ENCODE peak calls at places on chromosomes 3 and 15, in five cellular contexts. K is stomach, E is breast epithelium, I is upper lobe of left lung, U is suprapubic skin. L is an unnamed sample.

GRCh38 chr3:146326875-146327543 is 76.1 kb upstream of the PLSCR4 start:
- DNase-seq in E (no peak), I (no peak), K (peak), U (no peak), L (no peak)

GRCh38 chr3:37096292-37096691 is 78.1 kb downstream of the LRRFIP2 start:
- DNase-seq in I (no peak), K (no peak), U (no peak), E (no peak), L (no peak)

GRCh38 chr3:119582178-119582577 is 2.9 kb downstream of the ADPRH start:
- DNase-seq in I (no peak), E (no peak), U (no peak), K (no peak), L (no peak)

GRCh38 chr3:38853021-38853420 is 37.0 kb upstream of the SCN10A start:
- DNase-seq in I (no peak), E (no peak), K (no peak), U (no peak), L (no peak)

GRCh38 chr3:63230146-63230545 is 48.0 kb upstream of the SYNPR start:
- DNase-seq in K (no peak), I (no peak), E (no peak), U (no peak), L (no peak)

GRCh38 chr3:10185804-10186762 is 21.4 kb downstream of the IRAK2 start:
- DNase-seq in K (no peak), E (no peak), I (no peak), U (no peak), L (no peak)

GRCh38 chr3:195077611-195078540 is 193.1 kb downstream of the XXYLT1 start:
- DNase-seq in K (no peak), U (no peak), I (no peak), E (no peak), L (peak)

GRCh38 chr15:31326729-31327673 is at the start of gene KLF13:
- DNase-seq in U (no peak), E (no peak), K (peak), I (no peak), L (peak)

GRCh38 chr15:96354731-96355560 is 24.4 kb downstream of the NR2F2 start:
- DNase-seq in E (no peak), U (no peak), K (no peak), I (no peak), L (no peak)

GRCh38 chr3:189530822-189531221 is 100.4 kb upstream of the TP63 start:
- DNase-seq in U (no peak), I (no peak), E (no peak), K (no peak), L (no peak)

GRCh38 chr15:42508263-42508690 is 12.8 kb downstream of the SNAP23 start:
- DNase-seq in K (no peak), I (no peak), U (no peak), E (no peak), L (no peak)

GRCh38 chr15:73493936-73494335 is 51.0 kb downstream of the REC114 start:
- DNase-seq in U (no peak), E (no peak), I (no peak), K (no peak), L (no peak)

GRCh38 chr3:42066516-42067181 is 24.5 kb upstream of the TRAK1 start:
- DNase-seq in K (no peak), I (no peak), E (no peak), U (peak), L (peak)

GRCh38 chr15:25946241-25946786 is 83.2 kb upstream of the ATP10A start:
- DNase-seq in K (no peak), U (no peak), I (no peak), E (no peak), L (no peak)

GRCh38 chr15:65470866-65471265 is 46.6 kb downstream of the DPP8 start:
- DNase-seq in U (no peak), E (no peak), I (no peak), K (no peak), L (no peak)

GRCh38 chr3:24481193-24481592 is 13.5 kb downstream of the THRB start:
- DNase-seq in E (no peak), K (no peak), I (no peak), U (no peak), L (no peak)

GRCh38 chr3:172586447-172586846 is 63.2 kb upstream of the TNFSF10 start:
- DNase-seq in I (no peak), K (no peak), E (no peak), U (no peak), L (no peak)
- H3K27ac ChIP-seq in I (peak), K (peak), E (peak), U (peak), L (peak)

DNA sequence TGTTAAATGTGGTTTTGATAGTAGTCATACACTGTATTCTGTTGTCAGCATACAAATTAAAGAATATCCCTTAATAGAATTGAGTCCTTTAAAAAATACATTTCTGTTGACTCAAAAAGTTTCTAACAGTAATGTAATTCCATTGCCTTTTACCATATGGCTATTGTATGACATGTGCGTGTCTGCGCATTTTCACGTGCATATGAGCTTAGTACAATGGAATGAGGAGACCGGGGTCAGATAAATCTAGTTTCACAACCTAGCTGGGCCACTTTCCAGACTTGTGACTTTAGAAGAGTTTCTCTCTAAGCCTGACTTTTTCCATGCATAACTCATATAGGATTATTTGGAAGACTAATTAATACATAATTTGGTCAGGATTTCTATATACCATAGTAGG is 38.7 kb downstream of the ZBTB38 start:
- DNase-seq in K (no peak), U (no peak), I (peak), E (peak), L (no peak)
- TF ChIP-seq POLR2AphosphoS5 in K (peak), U (no peak), I (peak), E (no peak), L (no peak)

GRCh38 chr3:150760431-150761200 is 2.4 kb downstream of the SIAH2 start:
- DNase-seq in E (no peak), K (no peak), U (no peak), I (no peak), L (no peak)
- TF ChIP-seq POLR2A in E (no peak), K (no peak), U (no peak), I (no peak), L (no peak)

GRCh38 chr3:50607271-50608091 is 4.1 kb downstream of the CISH start:
- DNase-seq in E (peak), U (no peak), I (no peak), K (no peak), L (no peak)

GRCh38 chr3:50604628-50605588 is 6.7 kb downstream of the CISH start:
- DNase-seq in U (no peak), I (peak), E (peak), K (peak), L (peak)

GRCh38 chr3:50605901-50606326 is 5.7 kb downstream of the CISH start:
- DNase-seq in U (no peak), I (peak), E (no peak), K (no peak), L (no peak)

GRCh38 chr3:50608278-50608677 is 3.3 kb downstream of the CISH start:
- DNase-seq in U (no peak), I (no peak), E (no peak), K (no peak), L (no peak)

DNA sequence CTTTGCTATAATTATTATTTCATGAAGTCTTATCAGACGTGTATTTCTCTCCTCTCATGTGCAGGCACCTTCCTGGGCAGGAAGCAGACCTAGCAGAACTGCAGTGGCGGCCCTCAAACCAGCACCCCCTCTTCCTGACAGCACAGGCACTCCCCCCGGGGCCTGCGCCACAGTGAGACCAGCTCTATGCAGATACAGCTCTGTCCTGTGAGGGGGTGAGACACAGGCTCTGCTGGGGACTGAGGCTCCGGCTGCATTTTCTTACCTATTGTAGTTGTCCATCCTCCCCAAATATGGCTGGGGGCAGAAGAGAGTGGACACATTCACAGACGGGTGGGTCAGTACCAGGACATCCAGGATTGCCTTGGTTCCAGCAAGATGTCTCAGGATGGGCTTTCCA is 5.0 kb downstream of the CISH start:
- DNase-seq in U (no peak), E (no peak), I (no peak), K (no peak), L (no peak)
- H3K27ac ChIP-seq in U (peak), E (peak), I (peak), K (peak), L (peak)

GRCh38 chr3:123658860-123659221 is 74.0 kb upstream of the HACD2 start:
- DNase-seq in I (peak), E (no peak), K (no peak), U (no peak), L (peak)
- TF ChIP-seq POLR2AphosphoS5 in I (no peak), E (no peak), K (no peak), U (no peak), L (no peak)

GRCh38 chr15:89837830-89838178 is 23.2 kb upstream of the ANPEP start:
- DNase-seq in E (no peak), I (no peak), U (no peak), K (no peak), L (no peak)

GRCh38 chr15:89833966-89834365 is 19.3 kb upstream of the ANPEP start:
- DNase-seq in U (no peak), I (no peak), K (no peak), E (no peak), L (no peak)

GRCh38 chr15:89837134-89837829 is 22.6 kb upstream of the ANPEP start:
- DNase-seq in I (no peak), K (no peak), U (no peak), E (no peak), L (no peak)

GRCh38 chr15:89835190-89835564 is 20.5 kb upstream of the ANPEP start:
- DNase-seq in U (no peak), E (peak), I (no peak), K (no peak), L (no peak)

DNA sequence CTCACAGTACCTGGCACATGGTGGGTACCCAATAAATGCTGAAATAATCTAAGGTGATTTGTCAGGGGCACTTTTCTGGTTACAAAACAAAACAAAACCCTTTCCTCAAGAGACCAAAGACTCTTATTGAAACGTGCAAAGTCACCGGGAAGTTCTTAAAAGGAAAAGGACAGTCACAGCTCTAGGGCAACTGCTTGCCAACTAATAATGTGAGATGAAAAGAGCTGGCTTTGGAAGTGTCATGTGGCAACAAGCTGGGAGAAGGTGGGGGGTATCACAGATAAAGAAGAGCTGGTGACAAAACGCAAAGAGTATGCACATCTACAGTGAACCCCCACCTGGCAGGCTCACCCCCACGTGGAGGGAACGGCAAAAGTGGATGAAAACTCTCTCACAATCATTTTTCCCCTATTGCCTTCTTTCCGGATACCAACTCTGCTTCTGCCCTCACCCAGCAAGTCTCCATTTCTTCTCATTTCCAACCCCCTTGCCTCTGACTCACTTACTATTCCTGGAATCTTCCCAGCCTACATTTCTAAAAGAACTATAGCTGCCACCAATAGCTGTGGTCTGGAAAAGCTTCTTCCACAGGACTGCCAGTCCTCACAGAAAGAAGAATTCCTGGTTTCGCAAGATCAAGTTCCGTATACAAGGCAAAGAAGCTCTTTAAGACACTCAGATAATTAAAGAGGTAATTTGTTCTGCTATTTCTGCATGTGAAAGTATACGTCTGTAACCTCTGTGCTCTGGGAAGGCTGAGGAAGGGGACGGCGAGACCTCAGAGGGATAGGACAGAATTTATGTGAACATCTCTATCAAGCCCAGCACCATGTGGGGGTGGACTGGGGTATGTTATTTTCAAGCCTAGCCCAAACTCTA is 21.8 kb upstream of the ANPEP start:
- DNase-seq in U (no peak), I (no peak), E (peak), K (no peak), L (no peak)
- TF ChIP-seq POLR2A in U (no peak), I (no peak), E (no peak), K (no peak), L (no peak)

DNA sequence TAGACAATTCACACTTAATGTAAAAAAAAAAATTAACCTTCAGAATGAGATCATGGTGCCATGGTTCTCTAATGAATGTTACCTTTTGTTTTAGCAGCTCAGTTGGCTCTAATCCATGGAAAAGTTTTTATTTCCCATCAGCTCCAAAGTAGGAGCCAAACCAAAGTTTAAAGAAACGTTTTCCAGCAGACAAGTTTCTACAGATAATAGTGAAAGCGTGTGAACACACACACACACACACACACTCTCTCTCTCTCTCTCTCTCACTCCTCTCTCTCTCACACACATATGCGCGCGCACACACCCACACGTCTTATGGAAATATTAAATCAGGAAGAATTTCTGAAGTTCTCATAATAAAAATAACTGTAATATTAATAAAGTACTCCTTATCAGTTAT is 46.9 kb downstream of the MBNL1 start:
- DNase-seq in E (no peak), U (no peak), I (no peak), K (no peak), L (no peak)
- H3K27ac ChIP-seq in E (peak), U (peak), I (no peak), K (peak), L (no peak)

GRCh38 chr15:90901799-90902655 is 1.1 kb upstream of the MAN2A2 start:
- DNase-seq in U (peak), K (peak), E (peak), I (peak), L (peak)

GRCh38 chr15:90902656-90902995 is 476 bp upstream of the MAN2A2 start:
- DNase-seq in K (no peak), U (no peak), I (no peak), E (no peak), L (no peak)

GRCh38 chr15:90903733-90904536 is 833 bp downstream of the MAN2A2 start:
- DNase-seq in I (peak), U (no peak), E (no peak), K (peak), L (peak)

GRCh38 chr15:90904746-90905145 is 1.6 kb downstream of the MAN2A2 start:
- DNase-seq in E (no peak), K (no peak), I (no peak), U (no peak), L (no peak)

DNA sequence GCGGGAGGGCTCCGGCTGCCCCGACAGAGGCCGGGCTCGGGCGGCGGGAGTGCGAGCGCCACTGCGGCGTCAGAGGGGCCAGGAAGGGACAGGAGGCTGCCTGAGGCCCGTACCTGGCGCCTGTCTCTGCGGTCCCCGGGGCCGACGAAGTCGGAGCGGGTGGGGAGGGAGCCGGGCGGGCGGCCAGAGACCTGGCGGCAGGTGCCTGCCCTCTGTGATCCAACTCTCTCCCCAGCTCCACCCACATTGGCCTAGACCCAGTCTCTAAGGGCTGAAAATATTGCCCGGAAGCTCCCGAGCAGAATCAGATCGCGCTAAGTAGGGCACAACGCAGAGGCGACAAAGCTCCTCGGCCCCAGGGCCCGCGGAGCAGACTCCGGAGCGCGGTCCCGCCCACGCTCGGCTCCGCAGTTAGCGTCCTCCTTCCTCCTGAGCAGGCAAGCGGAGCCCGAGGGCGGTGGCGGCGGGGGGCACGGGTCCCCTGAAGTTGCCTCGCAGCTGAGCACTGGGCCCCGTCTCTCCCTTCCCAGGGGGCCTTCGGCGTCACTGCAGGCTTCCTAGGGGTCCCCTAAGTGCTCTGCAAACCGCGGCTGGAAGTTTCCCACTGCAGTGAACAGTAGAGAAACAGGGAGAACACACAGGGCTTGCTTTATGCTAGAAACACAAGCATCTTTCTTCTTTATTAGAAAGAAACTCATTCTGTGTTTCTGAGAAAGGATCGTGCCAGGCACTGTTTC is at the start of gene MAN2A2:
- DNase-seq in I (peak), K (peak), E (no peak), U (peak), L (peak)
- TF ChIP-seq POLR2AphosphoS5 in I (no peak), K (peak), E (peak), U (peak), L (peak)

L was measured in spleen.